ENCODE peak calls at places on chromosomes 1 and 21, in five cellular contexts. One of them, this sample, is unnamed.

GRCh38 chr1:210248341-210248740 is 15.7 kb downstream of the SERTAD4 start:
- DNase-seq in HepG2: no peak
- DNase-seq in NB4: no peak
- DNase-seq in K562: no peak
- DNase-seq in A549: no peak
- DNase-seq in this sample: no peak

GRCh38 chr1:202365092-202365815 is 16.8 kb downstream of the PPP1R12B start:
- DNase-seq in K562: no peak
- DNase-seq in HepG2: no peak
- DNase-seq in A549: no peak
- DNase-seq in NB4: peak
- DNase-seq in this sample: no peak

GRCh38 chr1:198167436-198167934 is 10.7 kb downstream of the NEK7 start:
- DNase-seq in NB4: peak
- DNase-seq in HepG2: no peak
- DNase-seq in A549: no peak
- DNase-seq in K562: peak
- DNase-seq in this sample: peak

GRCh38 chr1:26046313-26047031 is 554 bp upstream of the SLC30A2 start:
- DNase-seq in HepG2: no peak
- DNase-seq in NB4: no peak
- DNase-seq in K562: no peak
- DNase-seq in A549: no peak
- DNase-seq in this sample: no peak

GRCh38 chr1:25685938-25686665 is 69.5 kb downstream of the MAN1C1 start:
- DNase-seq in A549: no peak
- DNase-seq in HepG2: no peak
- DNase-seq in K562: no peak
- DNase-seq in NB4: no peak
- DNase-seq in this sample: no peak

GRCh38 chr1:53804791-53805505 is 33.1 kb downstream of the NDC1 start:
- DNase-seq in HepG2: no peak
- DNase-seq in NB4: no peak
- DNase-seq in K562: no peak
- DNase-seq in A549: no peak
- DNase-seq in this sample: no peak

GRCh38 chr1:232766224-232766890 is 38.9 kb upstream of the MAP10 start:
- DNase-seq in A549: no peak
- DNase-seq in NB4: peak
- DNase-seq in HepG2: no peak
- DNase-seq in K562: no peak
- DNase-seq in this sample: no peak

GRCh38 chr1:9152535-9152934 is 23.6 kb upstream of the GPR157 start:
- DNase-seq in K562: no peak
- DNase-seq in HepG2: no peak
- DNase-seq in A549: no peak
- DNase-seq in NB4: no peak
- DNase-seq in this sample: no peak

GRCh38 chr1:19220991-19221390 is 10.9 kb upstream of the UBR4 start:
- DNase-seq in HepG2: no peak
- DNase-seq in K562: no peak
- DNase-seq in NB4: peak
- DNase-seq in A549: no peak
- DNase-seq in this sample: no peak

GRCh38 chr21:26565546-26565945 is 7.5 kb downstream of the CYYR1 start:
- DNase-seq in K562: no peak
- DNase-seq in A549: no peak
- DNase-seq in NB4: no peak
- DNase-seq in HepG2: no peak
- DNase-seq in this sample: no peak

GRCh38 chr1:116853680-116854191 is 56.0 kb upstream of the PTGFRN start:
- DNase-seq in NB4: peak
- DNase-seq in A549: peak
- DNase-seq in HepG2: peak
- DNase-seq in K562: no peak
- DNase-seq in this sample: no peak
- H3K4me3 ChIP-seq in NB4: no peak
- H3K4me3 ChIP-seq in A549: peak
- H3K4me3 ChIP-seq in HepG2: no peak
- H3K4me3 ChIP-seq in K562: no peak
- H3K4me3 ChIP-seq in this sample: no peak

DNA sequence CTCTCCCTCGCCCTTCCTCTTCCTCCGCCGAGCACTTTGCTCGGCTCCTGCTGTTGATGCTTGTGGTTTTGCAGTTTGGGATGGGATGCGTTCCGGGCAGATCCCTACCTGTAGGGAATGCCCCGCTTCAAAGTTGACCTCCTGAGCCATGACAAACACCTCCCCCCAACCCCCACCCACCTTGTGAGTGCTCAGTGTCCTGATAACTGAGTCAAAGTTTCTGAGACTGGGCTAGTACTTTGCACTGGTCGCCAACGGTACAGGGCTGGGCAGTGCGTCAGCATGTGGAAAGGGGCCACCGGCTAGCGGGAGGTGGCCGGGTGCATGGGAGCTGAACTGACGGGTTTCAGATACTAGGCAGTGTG is 771 bp downstream of the RABGAP1L start:
- DNase-seq in K562: peak
- DNase-seq in HepG2: peak
- DNase-seq in A549: peak
- DNase-seq in NB4: peak
- DNase-seq in this sample: no peak
- TF ChIP-seq MYC in K562: no peak
- TF ChIP-seq MYC in HepG2: no peak
- TF ChIP-seq MYC in A549: no peak
- TF ChIP-seq MYC in NB4: no peak
- TF ChIP-seq MYC in this sample: no peak

DNA sequence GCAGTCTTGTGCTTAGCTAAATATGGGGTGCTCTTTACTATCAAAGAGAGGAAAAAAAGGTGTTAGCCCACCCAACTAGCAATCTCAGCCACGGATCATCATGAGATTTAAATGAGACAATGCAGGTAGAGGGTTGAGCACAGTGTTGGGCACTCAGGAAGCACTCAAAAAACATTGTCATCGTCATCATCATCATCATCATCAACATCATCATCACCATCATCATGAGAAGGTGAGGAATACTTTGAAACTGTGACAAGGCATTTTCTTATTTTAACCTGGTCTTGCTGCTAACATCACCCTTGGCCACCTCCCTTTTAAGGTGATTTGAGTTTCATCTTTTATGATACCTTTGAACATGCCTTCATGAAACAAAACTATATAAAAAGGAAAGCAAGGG is 3.3 kb upstream of the MAPKAPK2 start:
- DNase-seq in HepG2: no peak
- DNase-seq in NB4: no peak
- DNase-seq in A549: no peak
- DNase-seq in K562: no peak
- DNase-seq in this sample: no peak
- H3K4me3 ChIP-seq in HepG2: no peak
- H3K4me3 ChIP-seq in NB4: no peak
- H3K4me3 ChIP-seq in A549: no peak
- H3K4me3 ChIP-seq in K562: no peak
- H3K4me3 ChIP-seq in this sample: no peak

DNA sequence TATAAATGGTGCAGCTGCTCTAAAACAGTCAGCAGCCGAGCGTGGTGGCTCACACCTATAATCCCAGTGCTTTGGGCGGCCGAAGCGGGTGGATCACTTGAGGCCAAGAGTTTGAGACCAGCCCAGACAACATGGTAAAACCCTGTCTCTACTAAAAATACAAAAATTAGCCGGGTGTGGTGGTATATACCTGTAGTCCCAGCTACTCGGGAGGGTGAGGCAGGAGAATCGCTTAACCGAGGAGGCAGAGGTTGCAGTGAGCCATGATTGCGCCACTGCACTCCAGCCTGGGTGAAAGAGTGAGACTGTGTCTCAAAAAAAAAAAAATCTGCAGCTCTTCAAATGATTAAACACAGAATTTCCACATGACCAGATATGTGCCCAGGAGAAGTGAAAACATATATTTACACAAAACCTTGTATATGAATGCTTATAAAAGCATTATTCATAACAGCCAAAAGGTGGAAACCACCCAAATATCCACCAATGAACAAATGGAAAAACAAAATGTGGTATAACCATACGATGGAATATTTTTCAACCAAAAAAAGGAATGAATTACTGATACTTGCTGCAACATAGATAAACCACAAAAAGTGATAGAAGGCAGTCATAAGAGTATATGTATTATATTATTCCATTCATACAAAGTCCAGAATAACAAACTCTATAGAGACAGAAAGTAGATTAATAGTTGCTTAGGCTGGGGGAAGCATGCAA is 14.1 kb downstream of the EPS15 start:
- DNase-seq in A549: no peak
- DNase-seq in NB4: no peak
- DNase-seq in K562: no peak
- DNase-seq in HepG2: peak
- DNase-seq in this sample: peak
- TF ChIP-seq MYC in A549: no peak
- TF ChIP-seq MYC in NB4: no peak
- TF ChIP-seq MYC in K562: no peak
- TF ChIP-seq MYC in HepG2: no peak
- TF ChIP-seq MYC in this sample: no peak

DNA sequence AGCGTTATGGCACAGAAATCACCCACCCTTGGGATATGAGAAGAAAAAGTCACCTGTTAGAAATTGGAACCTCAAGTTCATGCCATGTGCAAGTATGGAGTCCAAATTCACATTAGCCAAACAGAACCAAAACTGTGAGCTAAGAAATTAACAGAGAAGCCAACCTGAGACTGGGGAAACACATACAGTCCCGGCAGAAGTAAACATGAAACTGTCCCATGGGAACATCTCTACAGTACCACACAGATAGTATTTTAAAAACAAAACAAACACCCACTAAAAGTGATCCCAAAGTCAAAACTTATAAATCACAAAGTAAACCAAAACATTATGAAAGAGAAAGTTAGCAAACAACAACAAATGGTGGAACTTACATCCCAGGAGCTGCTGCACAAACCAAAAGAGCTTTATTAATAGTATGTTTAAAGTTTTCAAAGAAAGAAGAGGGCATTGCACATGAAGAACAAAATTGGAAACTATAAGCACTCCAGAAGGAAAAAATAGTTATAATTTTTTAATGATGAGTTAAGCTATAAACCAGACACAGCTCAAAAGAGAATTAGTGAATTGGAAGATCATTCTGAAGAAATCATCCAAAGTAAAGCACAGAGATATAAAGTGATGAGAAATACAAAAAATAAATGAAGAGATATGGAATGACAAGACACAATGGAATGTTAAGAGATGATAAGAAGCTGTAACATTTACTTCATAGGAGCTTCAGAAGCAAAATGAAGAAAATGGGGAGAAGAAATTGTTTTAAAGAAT is 83.5 kb upstream of the COA6 start:
- DNase-seq in A549: no peak
- DNase-seq in K562: no peak
- DNase-seq in HepG2: no peak
- DNase-seq in NB4: no peak
- DNase-seq in this sample: no peak
- H3K4me3 ChIP-seq in A549: no peak
- H3K4me3 ChIP-seq in K562: no peak
- H3K4me3 ChIP-seq in HepG2: no peak
- H3K4me3 ChIP-seq in NB4: no peak
- H3K4me3 ChIP-seq in this sample: no peak

GRCh38 chr1:182604128-182604834 is at the start of gene RGS16:
- DNase-seq in A549: peak
- DNase-seq in NB4: peak
- DNase-seq in K562: peak
- DNase-seq in HepG2: no peak
- DNase-seq in this sample: peak
- TF ChIP-seq MYC in A549: no peak
- TF ChIP-seq MYC in NB4: peak
- TF ChIP-seq MYC in K562: no peak
- TF ChIP-seq MYC in HepG2: no peak
- TF ChIP-seq MYC in this sample: peak

GRCh38 chr1:246788895-246789338 is 64.7 kb downstream of the SCCPDH start:
- DNase-seq in NB4: peak
- DNase-seq in HepG2: no peak
- DNase-seq in A549: no peak
- DNase-seq in K562: peak
- DNase-seq in this sample: no peak
- H3K4me3 ChIP-seq in NB4: peak
- H3K4me3 ChIP-seq in HepG2: no peak
- H3K4me3 ChIP-seq in A549: no peak
- H3K4me3 ChIP-seq in K562: no peak
- H3K4me3 ChIP-seq in this sample: no peak

GRCh38 chr1:30761312-30762151 is 4.0 kb upstream of the LAPTM5 start:
- DNase-seq in K562: peak
- DNase-seq in NB4: peak
- DNase-seq in A549: no peak
- DNase-seq in HepG2: no peak
- DNase-seq in this sample: no peak

GRCh38 chr1:30760596-30761311 is 3.2 kb upstream of the LAPTM5 start:
- DNase-seq in HepG2: no peak
- DNase-seq in NB4: no peak
- DNase-seq in A549: no peak
- DNase-seq in K562: no peak
- DNase-seq in this sample: no peak

GRCh38 chr1:30762931-30763653 is 5.5 kb upstream of the LAPTM5 start:
- DNase-seq in HepG2: no peak
- DNase-seq in K562: no peak
- DNase-seq in NB4: no peak
- DNase-seq in A549: no peak
- DNase-seq in this sample: no peak

GRCh38 chr1:30763654-30764248 is 6.2 kb upstream of the LAPTM5 start:
- DNase-seq in K562: no peak
- DNase-seq in A549: no peak
- DNase-seq in HepG2: no peak
- DNase-seq in NB4: no peak
- DNase-seq in this sample: no peak

DNA sequence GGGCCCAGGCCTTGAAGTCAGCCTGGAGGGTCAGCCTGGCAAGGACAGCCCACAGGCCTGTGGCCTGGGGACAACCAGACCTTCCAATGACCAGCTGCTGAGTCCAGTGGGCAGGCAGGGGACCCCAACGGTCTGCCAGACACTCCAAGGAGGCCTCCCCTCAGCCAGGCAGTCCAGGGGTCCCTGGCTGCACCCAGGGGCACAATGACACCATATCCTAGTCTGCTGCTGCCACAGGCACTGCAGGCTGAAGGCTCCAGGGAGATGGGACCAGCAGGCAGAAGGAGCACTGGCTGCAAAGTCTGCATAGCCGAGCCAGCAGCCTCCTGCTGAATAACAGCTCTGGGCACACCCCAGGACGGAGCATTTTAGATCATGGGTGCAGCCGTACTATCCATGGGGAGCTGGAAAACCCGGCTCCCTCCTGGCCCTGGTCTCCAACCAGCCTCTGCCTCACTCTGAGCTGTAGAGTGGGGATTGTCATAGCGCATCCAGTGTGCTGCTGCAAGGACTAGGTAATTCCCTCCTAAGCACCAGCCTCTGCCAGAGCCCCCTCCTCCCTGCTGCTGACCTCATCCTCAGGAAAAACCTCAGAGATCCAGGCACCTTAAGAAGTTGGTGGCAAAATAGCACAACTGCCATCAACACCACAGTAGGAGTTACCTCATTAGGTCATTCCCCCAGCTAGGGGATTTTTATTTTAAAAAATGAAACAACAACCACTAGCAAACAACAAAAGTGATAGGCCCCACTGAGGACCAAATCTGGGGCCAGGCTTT is 4.8 kb upstream of the LAPTM5 start:
- DNase-seq in K562: no peak
- DNase-seq in NB4: no peak
- DNase-seq in A549: no peak
- DNase-seq in HepG2: no peak
- DNase-seq in this sample: no peak
- TF ChIP-seq MYC in K562: no peak
- TF ChIP-seq MYC in NB4: no peak
- TF ChIP-seq MYC in A549: no peak
- TF ChIP-seq MYC in HepG2: no peak
- TF ChIP-seq MYC in this sample: no peak

This sample was measured in GM12878.